ENCODE peak calls at places on chromosomes 12 and 14, in ten cellular contexts. E is HCT116, V is MM.1S, M is GM23338, O is stomach, R is SK-N-SH, W is uterus, Y is IMR-90, X is PC-9, N is spleen. A is an unnamed sample. For H3K36me3, the result is how much of the 10 kb centered on the place peaks cover.

GRCh38 chr14:91241848-91242247 is 2.7 kb downstream of the GPR68 start:
- DNase-seq in M (no peak), X (no peak), E (no peak), V (no peak), Y (no peak), O (no peak), R (no peak), W (no peak), N (no peak), A (no peak)

GRCh38 chr14:33676135-33676566 is 274.7 kb downstream of the EGLN3 start:
- DNase-seq in E (peak), O (no peak), Y (no peak), X (no peak), N (no peak), R (peak), W (no peak), M (peak), V (peak), A (no peak)

GRCh38 chr14:56666716-56667115 is 87.1 kb downstream of the TMEM260 start:
- DNase-seq in W (no peak), O (no peak), Y (peak), E (no peak), V (no peak), X (peak), M (no peak), R (no peak), N (no peak), A (no peak)

GRCh38 chr14:29930283-29930682 is 2.6 kb upstream of the PRKD1 start:
- DNase-seq in W (no peak), V (no peak), Y (peak), M (no peak), E (no peak), X (peak), R (no peak), O (no peak), N (no peak), A (no peak)

GRCh38 chr14:22012452-22012851 is 338.8 kb upstream of the OR4E1 start:
- DNase-seq in O (no peak), R (no peak), W (no peak), M (no peak), N (no peak), X (no peak), Y (no peak), V (no peak), E (no peak), A (no peak)

GRCh38 chr14:53444677-53445312 is 291.7 kb upstream of the DDHD1 start:
- DNase-seq in M (no peak), Y (peak), E (no peak), O (no peak), N (no peak), W (no peak), R (no peak), V (no peak), X (no peak), A (no peak)

GRCh38 chr12:2292560-2292959 is 239.8 kb downstream of the CACNA1C start:
- DNase-seq in N (no peak), V (no peak), X (no peak), O (no peak), Y (no peak), E (no peak), W (no peak), R (peak), M (no peak), A (no peak)

GRCh38 chr12:98821849-98822248 is 176.8 kb downstream of the APAF1 start:
- DNase-seq in R (no peak), V (no peak), N (no peak), X (no peak), O (no peak), M (no peak), W (peak), Y (no peak), E (no peak), A (no peak)

GRCh38 chr14:93219103-93219726 is 12.2 kb downstream of the UBR7 start:
- DNase-seq in Y (peak), R (peak), V (peak), N (no peak), X (peak), W (no peak), E (peak), O (peak), M (peak), A (no peak)

GRCh38 chr14:92529895-92530294 is 16.3 kb downstream of the RIN3 start:
- DNase-seq in R (no peak), V (no peak), O (no peak), Y (no peak), W (no peak), M (no peak), X (no peak), N (no peak), E (no peak), A (no peak)

GRCh38 chr14:69637503-69638030 is 26.2 kb downstream of the SUSD6 start:
- DNase-seq in E (no peak), W (no peak), V (no peak), O (no peak), X (no peak), Y (no peak), R (peak), M (no peak), N (peak), A (no peak)

GRCh38 chr12:104589215-104589614 is 132.5 kb downstream of the CHST11 start:
- DNase-seq in Y (no peak), E (no peak), W (no peak), V (no peak), X (no peak), N (no peak), M (no peak), R (no peak), O (no peak), A (no peak)

GRCh38 chr12:104583311-104583710 is 126.6 kb downstream of the CHST11 start:
- DNase-seq in X (no peak), R (no peak), Y (no peak), E (no peak), W (no peak), V (no peak), O (no peak), M (no peak), N (no peak), A (no peak)

GRCh38 chr12:104588048-104588942 is 131.5 kb downstream of the CHST11 start:
- DNase-seq in W (no peak), R (no peak), E (peak), X (peak), Y (peak), M (no peak), V (no peak), O (no peak), N (no peak), A (no peak)

GRCh38 chr12:104585448-104586055 is 128.8 kb downstream of the CHST11 start:
- DNase-seq in W (no peak), M (no peak), N (no peak), R (no peak), X (no peak), V (no peak), O (no peak), Y (no peak), E (no peak), A (no peak)

DNA sequence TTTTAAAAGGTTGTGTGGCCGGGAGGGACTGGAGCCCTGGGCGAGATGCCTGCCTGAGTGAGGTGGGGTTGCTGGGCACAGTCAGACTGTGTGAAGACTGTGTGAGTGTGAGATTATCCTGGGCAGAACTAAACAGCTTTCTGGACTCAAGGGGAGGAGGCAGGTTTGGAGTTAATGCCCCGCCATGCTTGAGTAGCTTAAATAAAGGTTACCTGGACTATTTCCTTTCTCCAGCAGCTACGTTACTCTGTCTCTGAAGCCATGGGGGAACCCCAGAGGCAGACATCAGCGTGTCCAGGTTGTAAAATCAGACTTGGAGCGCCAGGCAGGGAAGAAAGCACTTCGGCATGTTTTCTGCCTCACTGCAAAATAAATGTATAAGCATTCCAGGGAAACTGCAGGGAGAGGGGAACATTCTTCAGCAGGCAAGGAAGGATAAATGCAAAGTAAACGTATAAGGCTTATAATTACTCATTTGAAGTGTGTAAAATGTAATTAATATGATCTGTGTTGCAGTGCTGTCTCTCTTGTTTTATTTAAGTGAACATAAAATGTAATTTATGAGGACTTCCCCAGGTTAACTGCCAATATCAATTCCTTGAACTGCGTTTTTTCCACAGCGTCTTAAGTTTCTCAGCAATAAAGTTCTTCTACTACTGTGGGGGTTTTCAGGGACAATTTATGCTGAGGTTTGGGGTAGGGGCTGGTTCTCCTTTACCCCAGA is 129.7 kb downstream of the CHST11 start:
- DNase-seq in O (no peak), V (no peak), X (no peak), M (no peak), E (no peak), W (no peak), Y (no peak), N (no peak), R (no peak), A (no peak)
- H3K36me3 ChIP-seq in O (under half), V (under half), X (under half), M (under half), E (under half), W (under half), Y (under half), N (under half), R (under half), A (under half)

DNA sequence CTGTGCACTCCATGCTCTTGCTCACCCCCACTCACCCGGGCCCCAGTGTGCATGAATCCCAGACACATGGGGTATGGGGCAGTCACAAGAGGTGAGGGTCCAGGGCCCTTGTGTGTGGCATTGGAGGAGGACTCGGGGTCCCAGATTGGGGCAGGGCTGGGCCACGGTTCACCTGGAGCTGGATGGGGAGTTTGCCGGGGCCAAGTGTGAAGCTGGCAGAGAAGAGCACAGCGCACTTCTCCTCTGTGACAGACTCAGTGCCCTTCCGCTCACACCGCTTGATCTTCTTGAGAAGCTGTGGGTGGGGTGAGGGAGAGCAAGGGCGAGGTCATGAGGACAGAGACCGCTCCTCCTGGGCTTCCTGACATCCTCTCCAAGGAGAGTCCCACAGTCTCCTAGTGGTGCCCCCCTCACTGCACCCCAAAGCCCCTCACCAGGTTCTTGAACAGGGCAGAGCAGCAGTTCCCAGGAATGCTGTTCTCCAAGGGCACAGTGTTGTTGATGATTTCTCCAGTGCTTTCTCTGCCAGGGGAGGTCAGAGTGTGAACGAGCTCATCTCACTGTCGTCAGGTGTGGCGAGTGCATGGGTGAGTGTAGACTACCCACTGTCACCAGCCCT is 6.8 kb downstream of the STAT6 start:
- DNase-seq in N (no peak), V (no peak), W (no peak), R (peak), X (no peak), M (no peak), O (peak), E (no peak), Y (no peak), A (no peak)
- H3K36me3 ChIP-seq in N (half or more), V (under half), W (under half), R (under half), X (under half), M (under half), O (half or more), E (under half), Y (half or more), A (under half)

DNA sequence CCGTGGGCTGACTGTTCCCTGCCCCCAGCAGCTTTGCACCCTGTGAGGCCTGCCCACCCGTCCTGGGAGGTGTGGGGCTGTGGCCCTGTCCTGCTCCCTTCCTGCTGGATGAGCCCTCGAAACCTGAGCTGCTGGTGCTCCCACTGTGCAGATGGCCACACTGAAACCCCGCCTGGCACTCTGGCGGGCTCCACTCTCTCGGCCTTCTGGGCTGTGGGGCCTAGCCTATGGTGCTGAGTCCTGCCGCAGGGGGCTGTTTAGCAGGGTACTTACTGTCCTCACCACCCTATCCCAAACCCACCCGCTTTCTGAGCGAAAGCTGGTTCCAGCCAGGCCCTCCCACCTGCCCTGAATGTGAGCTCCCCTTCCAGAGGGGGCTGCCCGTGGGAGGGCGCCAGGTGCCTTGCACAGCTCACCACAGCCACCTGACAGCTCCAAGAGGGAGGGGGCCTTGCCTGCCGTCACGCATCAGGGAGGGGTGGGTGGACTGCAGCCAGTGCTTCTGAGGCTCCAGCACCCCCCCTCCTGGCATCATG is 7.3 kb downstream of the SLC25A47 start:
- DNase-seq in W (no peak), N (no peak), Y (no peak), E (no peak), O (no peak), V (no peak), X (no peak), M (no peak), R (no peak), A (no peak)
- H3K36me3 ChIP-seq in W (under half), N (under half), Y (under half), E (under half), O (under half), V (under half), X (under half), M (under half), R (under half), A (under half)

GRCh38 chr12:109483346-109483745 is 5.9 kb downstream of the UBE3B start:
- DNase-seq in Y (no peak), N (no peak), O (no peak), M (no peak), E (no peak), W (no peak), X (no peak), V (no peak), R (no peak), A (no peak)
- H3K36me3 ChIP-seq in Y (under half), N (half or more), O (half or more), M (under half), E (under half), W (under half), X (under half), V (under half), R (under half), A (under half)

DNA sequence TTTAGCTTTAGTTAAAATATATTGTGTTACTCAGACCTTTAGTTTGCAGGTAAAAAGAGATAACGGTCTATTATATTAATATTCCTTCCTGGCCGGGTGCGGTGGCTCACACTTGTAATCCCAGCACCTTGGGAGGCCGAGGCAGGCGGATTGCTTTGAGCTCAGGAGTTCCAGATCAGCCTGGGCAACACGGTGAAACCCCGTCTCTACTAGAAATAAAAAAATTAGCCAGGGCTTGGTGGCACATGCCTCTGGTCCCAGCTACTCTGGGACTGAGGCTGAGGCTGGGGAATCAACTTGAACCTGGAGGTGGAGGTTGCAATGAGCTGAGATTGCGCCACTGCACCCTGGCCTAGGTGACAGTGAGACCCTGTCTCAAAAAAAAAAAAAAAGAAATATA is 13.2 kb upstream of the EID3 start:
- DNase-seq in R (no peak), Y (no peak), O (no peak), X (peak), W (no peak), N (no peak), E (no peak), M (no peak), V (no peak), A (no peak)
- H3K36me3 ChIP-seq in R (under half), Y (under half), O (under half), X (half or more), W (under half), N (under half), E (under half), M (under half), V (under half), A (under half)

GRCh38 chr14:74290415-74290814 is 12.3 kb downstream of the ABCD4 start:
- DNase-seq in O (no peak), V (peak), W (no peak), E (no peak), M (peak), X (no peak), Y (peak), R (peak), N (no peak), A (no peak)
- H3K36me3 ChIP-seq in O (half or more), V (under half), W (under half), E (under half), M (under half), X (under half), Y (half or more), R (under half), N (half or more), A (under half)

GRCh38 chr12:118042091-118042490 is 18.9 kb downstream of the WSB2 start:
- DNase-seq in V (no peak), Y (no peak), X (no peak), R (no peak), N (no peak), M (no peak), E (no peak), W (no peak), O (no peak), A (no peak)
- H3K36me3 ChIP-seq in V (under half), Y (half or more), X (under half), R (half or more), N (half or more), M (under half), E (under half), W (under half), O (half or more), A (under half)

GRCh38 chr12:88057994-88058718 is 29.0 kb upstream of the C12orf50 start:
- DNase-seq in N (no peak), R (no peak), E (no peak), W (no peak), O (no peak), X (no peak), Y (peak), M (no peak), V (no peak), A (no peak)
- H3K36me3 ChIP-seq in N (half or more), R (half or more), E (under half), W (under half), O (half or more), X (under half), Y (under half), M (under half), V (under half), A (under half)

DNA sequence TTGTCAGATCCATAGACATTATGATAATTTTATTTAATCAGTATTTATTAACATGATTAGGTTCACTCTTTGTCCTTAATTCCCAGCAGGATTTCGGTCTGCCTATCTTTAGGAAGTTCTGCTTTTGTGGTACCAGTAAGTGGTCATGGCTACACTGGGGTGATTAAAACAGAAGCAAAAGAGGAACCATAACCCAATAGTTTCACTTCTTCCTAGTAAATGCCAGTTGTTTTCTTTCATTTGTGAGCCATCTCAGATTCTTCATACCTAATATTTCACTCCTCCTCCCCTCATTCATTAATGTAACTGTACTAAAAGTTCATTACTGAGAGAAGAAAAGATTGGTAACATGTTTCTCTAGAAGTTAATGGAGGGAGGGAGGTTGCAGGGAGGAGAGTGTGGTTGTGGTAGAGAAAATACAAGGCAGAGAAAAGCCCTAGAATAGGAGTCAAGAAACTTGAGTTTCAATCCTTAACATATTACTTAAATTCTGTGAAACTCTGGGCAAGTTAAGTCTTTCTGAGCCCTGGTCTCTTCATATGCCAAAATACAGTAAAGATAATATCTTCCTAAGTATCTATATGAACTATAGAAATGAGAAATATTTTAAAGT is 101.2 kb downstream of the PEBP1 start:
- DNase-seq in N (no peak), V (peak), E (no peak), M (no peak), R (no peak), O (no peak), Y (no peak), X (no peak), W (no peak), A (no peak)
- H3K36me3 ChIP-seq in N (under half), V (under half), E (under half), M (under half), R (under half), O (half or more), Y (under half), X (under half), W (under half), A (under half)

GRCh38 chr14:23385244-23385643 is 8.4 kb downstream of the CMTM5 start:
- DNase-seq in O (no peak), Y (no peak), E (no peak), X (no peak), V (no peak), R (no peak), M (no peak), W (no peak), N (no peak), A (no peak)
- H3K36me3 ChIP-seq in O (under half), Y (under half), E (under half), X (under half), V (under half), R (under half), M (under half), W (under half), N (under half), A (under half)

A was measured in lung.